ENCODE peak calls at places on chromosomes 13 and 19, in ten cellular contexts. Z, Y, V, Q, A, R, K, X, G and D are unnamed samples.

GRCh38 chr13:110268576-110269185 is 38.3 kb downstream of the COL4A1 start:
- DNase-seq in X (no peak), V (no peak), Q (no peak), Z (no peak), Y (no peak), A (no peak), G (no peak), R (no peak), K (no peak), D (no peak)

GRCh38 chr13:110197041-110197440 is 109.9 kb downstream of the COL4A1 start:
- DNase-seq in Y (no peak), G (peak; percentile 82), Z (no peak), A (no peak), R (no peak), V (no peak), Q (peak; percentile 25), X (peak; percentile 7), K (no peak), D (no peak)

GRCh38 chr13:111202745-111203144 is 87.6 kb downstream of the ARHGEF7 start:
- DNase-seq in V (peak; percentile 94), X (peak; percentile 90), G (peak; percentile 66), Z (peak; percentile 13), Q (peak; percentile 91), K (no peak), Y (no peak), A (peak; percentile 73), R (no peak), D (no peak)

GRCh38 chr13:98651716-98652115 is 74.8 kb upstream of the STK24 start:
- DNase-seq in V (no peak), Q (no peak), Y (no peak), Z (no peak), K (no peak), A (no peak), R (no peak), G (no peak), X (no peak), D (no peak)

GRCh38 chr13:107866666-107867623 is 348.4 kb downstream of the LIG4 start:
- DNase-seq in V (peak; percentile 39), R (peak; percentile 2), G (no peak), Y (peak; percentile 21), Z (no peak), A (no peak), K (no peak), X (peak; percentile 20), Q (peak; percentile 45), D (no peak)

GRCh38 chr13:83935566-83935965 is 53.3 kb upstream of the SLITRK1 start:
- DNase-seq in K (no peak), X (no peak), Z (no peak), A (no peak), V (no peak), Q (no peak), G (peak; percentile 68), Y (no peak), R (no peak), D (no peak)

GRCh38 chr19:17677002-17677401 is 11.2 kb downstream of the UNC13A start:
- DNase-seq in A (no peak), Q (no peak), K (no peak), R (no peak), V (no peak), G (peak; percentile 16), Z (no peak), X (no peak), Y (no peak), D (no peak)

GRCh38 chr19:13861392-13861713 is 15.6 kb upstream of the NANOS3 start:
- DNase-seq in K (no peak), X (no peak), Y (no peak), V (no peak), Q (peak; percentile 56), Z (no peak), G (no peak), R (no peak), A (peak; percentile 62), D (no peak)

GRCh38 chr19:10107817-10108367 is 1.7 kb downstream of the PPAN start:
- DNase-seq in V (no peak), K (no peak), R (no peak), X (no peak), Y (no peak), Q (no peak), G (no peak), A (no peak), Z (no peak), D (no peak)

GRCh38 chr19:52936151-52936957 is 13.1 kb upstream of the ZNF888 start:
- DNase-seq in V (no peak), G (no peak), Y (no peak), Z (no peak), R (peak; percentile 35), X (no peak), K (no peak), Q (no peak), A (peak; percentile 14), D (no peak)

GRCh38 chr19:19064811-19065745 is 1.3 kb downstream of the SLC25A42 start:
- DNase-seq in G (no peak), X (no peak), Z (no peak), Y (no peak), Q (peak; percentile 24), A (peak; percentile 46), R (peak; percentile 4), K (peak; percentile 9), V (no peak), D (no peak)

GRCh38 chr19:16915135-16915534 is 26.3 kb downstream of the F2RL3 start:
- DNase-seq in X (no peak), R (no peak), Q (no peak), G (no peak), Z (no peak), V (no peak), K (no peak), A (no peak), Y (no peak), D (no peak)

DNA sequence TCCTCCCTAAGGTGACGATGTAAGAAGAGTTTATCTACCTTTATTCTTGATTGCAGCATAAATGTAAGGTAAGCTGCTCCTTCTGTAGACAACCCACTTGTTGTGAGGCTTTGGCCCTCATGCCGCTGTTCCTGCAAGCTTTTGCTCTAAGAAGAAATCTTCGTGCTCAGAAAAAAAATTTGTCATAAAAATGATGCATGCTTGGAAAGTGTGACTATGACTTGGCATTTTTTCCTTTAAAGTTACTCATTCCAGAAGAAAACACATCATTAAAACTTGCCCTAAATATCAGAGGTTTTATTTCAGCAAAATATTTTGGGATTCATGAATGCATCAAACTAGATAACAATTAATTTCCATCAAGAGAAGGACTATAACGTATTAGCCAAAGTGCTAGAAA is 39.8 kb downstream of the KCTD12 start:
- DNase-seq in X (peak; percentile 51), Y (no peak), Z (no peak), V (no peak), A (no peak), K (no peak), Q (peak; percentile 49), R (no peak), G (no peak), D (no peak)
- TF ChIP-seq CTCF in X (no peak), Y (no peak), Z (no peak), V (no peak), A (no peak), K (no peak), Q (no peak), R (no peak), G (no peak), D (no peak)

GRCh38 chr13:73549717-73550116 is 490.9 kb downstream of the KLF5 start:
- DNase-seq in X (no peak), Q (no peak), A (no peak), R (no peak), V (no peak), G (no peak), Y (no peak), K (no peak), Z (no peak), D (no peak)

GRCh38 chr13:73548444-73548843 is 489.6 kb downstream of the KLF5 start:
- DNase-seq in G (no peak), R (no peak), V (no peak), Y (no peak), A (no peak), K (no peak), Q (no peak), X (no peak), Z (no peak), D (no peak)

GRCh38 chr13:73547239-73547638 is 488.4 kb downstream of the KLF5 start:
- DNase-seq in A (no peak), Q (no peak), V (peak; percentile 6), Y (no peak), R (no peak), G (peak; percentile 53), Z (no peak), K (no peak), X (no peak), D (no peak)

GRCh38 chr13:73542446-73542845 is 483.6 kb downstream of the KLF5 start:
- DNase-seq in R (peak; percentile 4), X (no peak), V (no peak), Z (no peak), Q (no peak), K (no peak), A (no peak), Y (no peak), G (peak; percentile 86), D (no peak)

DNA sequence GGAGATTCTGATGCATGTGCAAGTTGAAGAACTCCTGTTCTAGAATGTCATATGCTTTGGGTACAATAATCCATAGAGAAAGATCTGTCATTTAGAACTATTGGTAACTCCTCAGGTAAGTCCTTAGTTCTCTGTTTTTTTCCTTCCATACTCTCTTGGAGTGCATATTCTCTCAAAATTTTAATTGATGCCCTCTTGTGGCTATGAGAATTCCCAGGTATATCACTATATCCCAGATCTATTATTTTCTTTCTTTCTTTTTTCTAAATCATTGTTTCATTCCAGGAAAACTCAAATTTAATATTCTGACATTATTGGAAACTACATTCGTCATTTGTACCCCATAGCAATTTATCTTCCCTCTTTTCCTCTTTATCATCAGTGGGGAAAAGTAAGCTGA is 485.4 kb downstream of the KLF5 start:
- DNase-seq in Z (no peak), V (no peak), Y (no peak), R (no peak), A (no peak), X (no peak), Q (no peak), K (no peak), G (peak; percentile 19), D (no peak)
- TF ChIP-seq CTCF in Z (peak; percentile 25), V (no peak), Y (peak; percentile 23), R (no peak), A (no peak), X (no peak), Q (no peak), K (no peak), G (peak; percentile 8), D (no peak)

DNA sequence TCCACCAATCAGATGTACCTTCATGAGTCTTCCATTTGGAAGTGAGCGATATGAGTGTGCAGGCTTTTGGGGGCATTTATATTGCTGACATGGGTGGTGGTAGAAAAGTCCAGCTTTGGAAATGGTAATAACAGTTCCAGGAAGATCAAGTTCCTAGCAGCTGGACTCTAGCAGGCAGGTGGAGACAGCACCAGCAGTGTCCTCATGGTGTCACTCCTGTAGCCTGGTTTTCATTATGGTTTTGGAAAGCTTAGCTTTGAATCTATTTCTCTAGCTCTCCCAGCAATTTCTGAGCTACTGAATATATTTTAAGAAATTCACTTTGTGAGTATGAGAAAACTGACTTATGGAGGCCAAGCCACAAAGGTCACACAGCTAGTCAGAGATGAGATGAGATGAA is 523.2 kb upstream of the HTR2A start:
- DNase-seq in X (peak; percentile 32), G (no peak), V (no peak), Y (no peak), A (no peak), R (no peak), Z (no peak), K (no peak), Q (peak; percentile 24), D (no peak)
- TF ChIP-seq CTCF in X (no peak), G (peak; percentile 50), V (no peak), Y (no peak), A (no peak), R (no peak), Z (no peak), K (no peak), Q (peak; percentile 2), D (no peak)

GRCh38 chr13:52169839-52170238 is 10.4 kb upstream of the NEK3 start:
- DNase-seq in X (no peak), G (no peak), Q (no peak), A (no peak), Z (no peak), Y (no peak), K (no peak), R (no peak), V (no peak), D (no peak)
- TF ChIP-seq CTCF in X (no peak), G (no peak), Q (no peak), A (no peak), Z (no peak), Y (no peak), K (no peak), R (no peak), V (no peak), D (no peak)